ENCODE peak calls at places on chromosomes 11 and 22, in seven cellular contexts. H is AG10803, S is fibroblast of pulmonary artery, I is tibial artery, B is fibroblast of lung, A is epithelial cell of esophagus, L is foreskin fibroblast. P is an unnamed sample.
A peak's percentile ranks its signal among the peaks of the same experiment; 100 is the strongest.

GRCh38 chr11:119551726-119552510 is 128.9 kb upstream of the THY1 start:
- DNase-seq in A (no peak), S (no peak), L (no peak), B (peak; percentile 32), H (peak; percentile 6), I (no peak), P (no peak)

GRCh38 chr11:65851083-65851579 is 6.8 kb downstream of the CFL1 start:
- DNase-seq in S (no peak), A (no peak), I (no peak), H (no peak), L (peak; percentile 38), B (no peak), P (no peak)

GRCh38 chr22:37862570-37863325 is 13.5 kb downstream of the EIF3L start:
- DNase-seq in L (no peak), S (no peak), I (no peak), H (no peak), B (peak; percentile 71), A (no peak), P (no peak)

GRCh38 chr11:130550984-130551383 is 102.5 kb downstream of the ADAMTS15 start:
- DNase-seq in L (no peak), S (no peak), B (no peak), I (no peak), H (no peak), A (no peak), P (no peak)

GRCh38 chr11:130498181-130498580 is 49.7 kb downstream of the ADAMTS15 start:
- DNase-seq in A (no peak), L (no peak), H (no peak), I (no peak), B (no peak), S (no peak), P (no peak)

GRCh38 chr11:1231396-1232327 is 8.8 kb downstream of the MUC5B start:
- DNase-seq in L (no peak), I (no peak), S (no peak), H (no peak), A (no peak), B (no peak), P (peak; percentile 94)

GRCh38 chr11:64969209-64969608 is 2.7 kb downstream of the MAJIN start:
- DNase-seq in I (no peak), L (peak; percentile 59), H (peak; percentile 9), A (peak; percentile 93), S (peak; percentile 24), B (peak; percentile 13), P (no peak)

GRCh38 chr11:64237484-64237951 is 3.1 kb downstream of the VEGFB start:
- DNase-seq in L (no peak), A (peak; percentile 62), H (no peak), I (no peak), B (no peak), S (no peak), P (peak; percentile 90)

GRCh38 chr22:49788492-49788891 is 39.2 kb downstream of the BRD1 start:
- DNase-seq in H (peak; percentile 42), A (peak; percentile 18), S (peak; percentile 37), B (no peak), I (peak; percentile 81), L (peak; percentile 34), P (no peak)

GRCh38 chr11:34407121-34407813 is 31.5 kb upstream of the CAT start:
- DNase-seq in L (no peak), I (no peak), B (no peak), H (no peak), S (no peak), A (peak; percentile 82), P (no peak)

GRCh38 chr11:44949160-44950035 is 1.3 kb downstream of the TP53I11 start:
- DNase-seq in S (peak; percentile 67), I (no peak), H (peak; percentile 30), B (peak; percentile 40), L (peak; percentile 52), A (no peak), P (no peak)

DNA sequence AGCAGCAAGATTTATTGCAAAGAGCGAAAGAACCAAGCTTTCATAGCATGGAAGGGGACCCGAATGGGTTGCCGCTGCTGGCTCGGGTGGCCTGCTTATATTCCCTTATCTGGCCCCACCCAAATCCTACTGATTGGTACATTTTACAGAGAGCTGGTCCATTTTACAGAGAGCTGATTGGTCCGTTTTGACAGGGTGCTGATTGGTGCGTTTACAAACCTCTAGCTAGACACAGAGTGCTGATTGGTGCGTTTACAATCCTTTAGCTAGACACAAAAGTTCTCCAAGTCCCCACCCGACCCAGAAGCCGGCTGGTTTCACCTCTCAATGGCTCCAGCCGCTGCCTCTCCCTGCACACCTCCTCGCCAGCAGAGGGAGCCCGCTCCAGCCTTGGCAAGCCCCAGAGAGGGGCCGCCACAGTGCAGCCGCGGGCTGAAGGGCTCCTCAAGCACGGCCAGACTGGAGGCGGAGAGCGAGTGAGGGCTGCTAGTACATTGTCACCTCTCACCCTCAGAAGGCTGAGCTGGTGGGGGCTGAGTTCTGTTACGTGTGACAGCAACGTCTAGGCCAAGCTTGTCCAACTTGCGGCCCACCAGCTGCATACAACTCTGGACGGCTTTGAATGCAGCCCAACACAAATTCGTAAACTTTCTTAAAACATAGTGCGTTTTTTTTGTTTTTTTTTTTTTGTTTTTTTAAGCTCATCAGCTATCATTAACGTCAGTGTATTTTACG is 8.7 kb downstream of the PTH start:
- DNase-seq in L (peak; percentile 10), A (peak; percentile 71), B (no peak), S (peak; percentile 33), I (no peak), H (peak; percentile 35), P (no peak)
- TF ChIP-seq CTCF in L (peak; percentile 6), A (peak; percentile 66), B (peak; percentile 25), S (peak; percentile 34), I (no peak), H (peak; percentile 42), P (peak; percentile 41)

DNA sequence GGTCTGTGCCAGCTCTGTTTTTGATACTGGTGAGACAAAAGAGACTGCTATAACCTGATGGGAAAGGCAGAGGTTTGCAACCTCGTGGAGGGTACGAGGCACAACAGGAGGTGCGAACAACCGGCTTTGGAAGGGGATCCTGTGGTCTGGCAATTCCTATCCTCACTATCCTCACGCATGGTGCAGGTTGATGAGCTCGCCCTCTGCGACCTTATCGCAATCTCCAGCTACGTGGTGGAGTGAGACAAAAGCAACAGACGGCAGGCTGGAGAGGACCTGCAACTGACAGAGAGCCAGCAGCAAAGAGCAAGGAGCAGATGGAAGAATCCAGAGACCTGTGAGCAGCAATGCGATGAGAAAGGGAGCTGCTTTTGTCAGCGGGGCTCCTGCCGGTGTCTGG is 47.3 kb upstream of the TSKU start:
- DNase-seq in S (no peak), H (no peak), A (no peak), I (no peak), B (no peak), L (no peak), P (no peak)
- TF ChIP-seq CTCF in S (no peak), H (no peak), A (no peak), I (no peak), B (no peak), L (no peak), P (no peak)

DNA sequence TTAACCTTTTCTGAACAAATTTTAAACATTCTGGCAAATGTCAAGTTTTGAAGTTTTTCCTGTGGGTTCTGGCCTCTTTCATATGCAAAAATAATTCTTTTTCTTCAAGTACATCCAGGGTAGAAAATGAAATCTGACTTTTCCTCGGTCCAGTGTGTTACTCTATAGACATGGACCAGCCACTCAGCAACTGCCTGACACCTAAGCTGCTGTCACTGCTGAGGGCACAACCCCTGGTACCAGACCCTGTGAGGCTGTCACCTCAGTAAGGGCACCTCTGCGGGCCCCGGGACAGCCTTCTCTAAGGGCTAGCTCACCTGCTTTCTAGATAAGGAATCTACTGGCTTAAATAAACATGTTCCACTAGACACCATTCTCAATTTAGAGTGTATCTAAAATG is 33.8 kb downstream of the PPIL2 start:
- DNase-seq in B (no peak), S (no peak), H (no peak), L (no peak), A (no peak), I (no peak), P (no peak)
- TF ChIP-seq CTCF in B (no peak), S (no peak), H (no peak), L (no peak), A (no peak), I (no peak), P (no peak)

GRCh38 chr22:17265649-17266248 is 46.5 kb upstream of the ADA2 start:
- DNase-seq in H (no peak), L (no peak), S (no peak), B (no peak), I (no peak), A (no peak), P (no peak)

GRCh38 chr22:17268501-17269223 is 49.4 kb upstream of the ADA2 start:
- DNase-seq in I (no peak), A (no peak), H (no peak), B (no peak), S (no peak), L (no peak), P (no peak)

GRCh38 chr22:17264321-17265052 is 45.3 kb upstream of the ADA2 start:
- DNase-seq in A (no peak), H (peak; percentile 12), L (peak; percentile 12), B (peak; percentile 52), S (peak; percentile 21), I (no peak), P (no peak)

GRCh38 chr22:17267661-17268330 is 48.6 kb upstream of the ADA2 start:
- DNase-seq in S (no peak), L (no peak), I (no peak), H (no peak), A (no peak), B (no peak), P (no peak)

GRCh38 chr22:17266261-17266971 is 47.2 kb upstream of the ADA2 start:
- DNase-seq in B (no peak), I (no peak), S (no peak), L (no peak), H (no peak), A (no peak), P (no peak)
- TF ChIP-seq CTCF in B (no peak), I (no peak), S (no peak), L (no peak), H (no peak), A (no peak), P (no peak)

DNA sequence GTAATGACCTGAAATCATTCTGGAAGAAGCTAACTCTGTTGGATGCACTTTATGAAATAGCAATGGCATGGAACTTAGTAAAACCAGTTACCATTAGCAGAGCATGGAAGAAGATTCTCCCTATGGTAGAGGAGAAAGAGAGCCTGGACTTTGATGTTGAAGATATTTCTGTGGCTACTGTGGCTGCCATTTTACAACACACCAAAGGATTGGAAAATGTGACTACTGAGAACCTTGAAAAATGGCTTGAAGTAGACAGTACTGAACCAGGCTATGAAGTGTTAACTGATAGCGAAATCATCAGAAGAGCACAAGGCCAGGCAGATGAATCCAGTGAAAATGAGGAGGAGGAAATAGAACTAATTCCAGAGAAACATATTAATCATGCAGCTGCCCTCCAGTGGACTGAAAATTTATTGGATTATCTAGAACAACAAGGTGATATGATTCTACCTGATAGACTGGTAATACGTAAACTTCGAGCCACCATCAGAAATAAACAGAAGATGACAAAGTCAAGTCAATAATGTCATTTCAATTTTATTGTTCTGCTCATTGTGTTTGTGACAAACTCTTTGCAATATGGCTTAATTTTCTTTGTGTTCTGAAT is 2.0 kb downstream of the JRKL start:
- DNase-seq in L (peak; percentile 18), I (no peak), H (no peak), B (no peak), A (peak; percentile 23), S (peak; percentile 7), P (no peak)
- TF ChIP-seq CTCF in L (no peak), I (no peak), H (no peak), B (no peak), A (no peak), S (peak; percentile 15), P (peak; percentile 54)

P was measured in chondrocyte.